ENCODE peak calls at places on chromosomes 12 and 14, in four cellular contexts. B, N, F and I are unnamed samples.
A peak's percentile ranks its signal among the peaks of the same experiment; 100 is the strongest.

GRCh38 chr12:57654042-57654441 is 21.0 kb upstream of the B4GALNT1 start:
- DNase-seq in N (no peak), B (no peak), F (no peak), I (no peak)

GRCh38 chr14:91310620-91311283 is 66.2 kb upstream of the GPR68 start:
- DNase-seq in F (no peak), N (no peak), B (no peak), I (no peak)

GRCh38 chr14:100629696-100630095 is 42.5 kb upstream of the BEGAIN start:
- DNase-seq in F (no peak), N (no peak), B (no peak), I (no peak)

GRCh38 chr12:26317942-26318565 is 122.7 kb downstream of the SSPN start:
- DNase-seq in F (no peak), B (no peak), N (no peak), I (no peak)

GRCh38 chr14:28780843-28781503 is 14.4 kb downstream of the FOXG1 start:
- DNase-seq in B (no peak), F (no peak), N (no peak), I (peak; percentile 71)

GRCh38 chr14:23577004-23577681 is 1.4 kb downstream of the JPH4 start:
- DNase-seq in F (no peak), N (no peak), B (no peak), I (peak; percentile 71)

GRCh38 chr12:14635776-14636175 is 60.6 kb downstream of the GUCY2C start:
- DNase-seq in N (no peak), B (no peak), F (no peak), I (no peak)

GRCh38 chr14:75277000-75277795 is 1.4 kb upstream of the FOS start:
- DNase-seq in N (peak; percentile 86), B (peak; percentile 66), F (no peak), I (peak; percentile 86)

GRCh38 chr14:88904864-88905263 is 80.4 kb downstream of the TTC8 start:
- DNase-seq in N (no peak), B (no peak), F (no peak), I (no peak)

GRCh38 chr14:59321184-59321952 is 132.9 kb downstream of the DAAM1 start:
- DNase-seq in B (no peak), F (no peak), N (no peak), I (no peak)

GRCh38 chr14:49621114-49621881 is 699 bp downstream of the MGAT2 start:
- DNase-seq in B (no peak), F (no peak), N (no peak), I (peak; percentile 76)
- TF ChIP-seq CTCF in B (no peak), F (no peak), N (no peak), I (no peak)

GRCh38 chr14:69317392-69317755 is 57.4 kb downstream of the GALNT16 start:
- DNase-seq in F (no peak), N (no peak), B (no peak), I (no peak)

GRCh38 chr14:69316449-69317391 is 56.8 kb downstream of the GALNT16 start:
- DNase-seq in N (no peak), B (no peak), F (no peak), I (no peak)

GRCh38 chr14:69317780-69318179 is 57.8 kb downstream of the GALNT16 start:
- DNase-seq in N (no peak), B (no peak), F (no peak), I (no peak)

GRCh38 chr14:69318901-69319475 is 59.0 kb downstream of the GALNT16 start:
- DNase-seq in B (no peak), F (no peak), N (no peak), I (no peak)

GRCh38 chr14:69318241-69318640 is 58.3 kb downstream of the GALNT16 start:
- DNase-seq in F (no peak), B (no peak), N (no peak), I (no peak)
- TF ChIP-seq JUNB in F (no peak), B (no peak), N (no peak), I (no peak)

GRCh38 chr12:131672311-131672940 is 38.5 kb upstream of the SFSWAP start:
- DNase-seq in N (no peak), B (no peak), F (no peak), I (no peak)
- H3K27me3 ChIP-seq in N (peaks cover 23% of the 10 kb centered on the region), B (peaks cover 2% of the 10 kb centered on the region), F (no peaks in the 10 kb centered on the region), I (no peaks in the 10 kb centered on the region)

GRCh38 chr12:12817611-12818010 is 4.5 kb downstream of the DDX47 start:
- DNase-seq in F (no peak), N (no peak), B (no peak), I (no peak)

GRCh38 chr12:12818693-12819092 is 5.5 kb downstream of the DDX47 start:
- DNase-seq in B (no peak), F (no peak), N (no peak), I (no peak)

GRCh38 chr12:12819221-12819620 is 6.1 kb downstream of the DDX47 start:
- DNase-seq in N (no peak), F (no peak), B (no peak), I (no peak)

GRCh38 chr12:12821975-12822374 is 8.8 kb downstream of the DDX47 start:
- DNase-seq in N (no peak), B (no peak), F (no peak), I (no peak)

GRCh38 chr12:12819752-12820311 is 6.7 kb downstream of the DDX47 start:
- DNase-seq in F (no peak), N (no peak), B (no peak), I (no peak)
- TF ChIP-seq CTCF in F (no peak), N (no peak), B (no peak), I (no peak)

DNA sequence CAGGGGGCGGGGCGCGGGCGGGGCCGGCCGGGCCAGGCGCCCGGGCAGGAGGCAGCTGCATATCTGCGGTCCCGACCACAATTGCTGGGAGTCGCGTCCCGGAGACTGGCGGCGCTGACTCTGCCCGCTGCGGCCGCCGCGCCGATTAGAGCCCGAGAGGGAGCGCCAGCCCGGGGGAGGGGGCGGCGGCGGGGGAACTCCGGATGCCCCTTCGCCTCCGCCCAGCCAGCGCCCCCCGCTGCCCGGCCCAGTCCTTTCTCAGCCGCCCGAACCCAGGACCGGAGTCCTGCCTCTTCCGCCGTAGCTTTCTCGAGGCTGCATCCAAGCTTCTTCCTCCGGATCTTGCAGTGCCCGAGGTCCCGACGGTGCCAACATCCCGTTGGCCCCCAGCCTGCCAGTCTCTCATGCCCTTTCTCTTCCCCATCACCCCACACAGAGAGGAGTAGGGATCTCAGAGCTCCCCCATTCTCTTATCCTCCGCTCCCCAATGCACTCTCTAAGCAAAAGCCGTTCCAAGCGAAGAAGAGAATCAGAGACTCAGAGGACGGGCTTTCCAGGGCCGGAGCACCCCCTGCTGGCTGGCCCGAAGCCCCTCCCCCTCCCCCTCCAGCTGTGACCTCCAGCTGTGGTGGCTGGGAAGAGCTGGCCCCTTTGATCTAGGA is 8.8 kb upstream of the SP7 start:
- DNase-seq in N (peak; percentile 88), B (peak; percentile 54), F (no peak), I (peak; percentile 75)
- TF ChIP-seq JUNB in N (no peak), B (no peak), F (no peak), I (no peak)

GRCh38 chr14:51781352-51781751 is 79.1 kb upstream of the GNG2 start:
- DNase-seq in F (no peak), N (no peak), B (no peak), I (no peak)
- H3K27me3 ChIP-seq in F (no peaks in the 10 kb centered on the region), N (no peaks in the 10 kb centered on the region), B (no peaks in the 10 kb centered on the region), I (no peaks in the 10 kb centered on the region)

DNA sequence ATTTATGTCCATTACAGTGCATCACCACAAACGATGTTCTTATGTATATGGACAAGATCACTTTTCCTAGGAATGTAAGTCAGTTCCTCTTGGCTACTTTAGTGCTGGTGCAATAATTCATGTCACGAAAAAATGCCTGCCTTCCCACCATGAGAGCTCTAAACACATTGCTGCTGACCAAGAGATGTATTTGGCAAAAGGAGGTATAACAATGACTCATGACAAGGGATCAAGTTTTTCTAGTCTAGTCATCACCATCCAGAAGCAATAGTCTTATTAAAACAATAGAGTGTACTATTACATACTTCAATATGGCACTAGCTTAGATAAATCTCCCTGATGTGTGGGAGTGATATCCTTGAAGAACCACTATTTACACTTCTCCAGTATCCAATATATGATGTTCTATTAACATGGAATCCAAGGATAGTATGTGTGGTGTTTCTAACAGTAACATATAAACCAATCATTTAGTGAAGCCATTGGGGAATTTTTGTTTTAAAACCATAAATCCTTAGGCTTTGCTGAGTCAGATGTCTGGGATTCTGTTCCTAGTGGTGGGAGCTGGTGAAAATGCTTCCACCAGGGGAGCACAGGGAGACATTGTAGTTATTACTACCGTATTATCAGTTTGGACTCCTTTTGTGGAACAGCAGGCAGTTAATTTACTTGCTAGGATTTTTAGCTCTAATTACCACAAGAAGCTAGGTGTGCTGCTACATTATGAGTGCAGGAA is 1387.5 kb downstream of the LRFN5 start:
- DNase-seq in F (no peak), N (no peak), B (no peak), I (no peak)
- TF ChIP-seq CTCF in F (no peak), N (no peak), B (no peak), I (no peak)

GRCh38 chr12:113232232-113232615 is 11.0 kb downstream of the TPCN1 start:
- DNase-seq in N (no peak), F (no peak), B (no peak), I (no peak)
- TF ChIP-seq JUNB in N (no peak), F (no peak), B (no peak), I (no peak)

GRCh38 chr12:84889818-84890217 is 22.8 kb downstream of the SLC6A15 start:
- DNase-seq in F (no peak), N (no peak), B (no peak), I (no peak)
- H3K27me3 ChIP-seq in F (no peaks in the 10 kb centered on the region), N (no peaks in the 10 kb centered on the region), B (no peaks in the 10 kb centered on the region), I (no peaks in the 10 kb centered on the region)

DNA sequence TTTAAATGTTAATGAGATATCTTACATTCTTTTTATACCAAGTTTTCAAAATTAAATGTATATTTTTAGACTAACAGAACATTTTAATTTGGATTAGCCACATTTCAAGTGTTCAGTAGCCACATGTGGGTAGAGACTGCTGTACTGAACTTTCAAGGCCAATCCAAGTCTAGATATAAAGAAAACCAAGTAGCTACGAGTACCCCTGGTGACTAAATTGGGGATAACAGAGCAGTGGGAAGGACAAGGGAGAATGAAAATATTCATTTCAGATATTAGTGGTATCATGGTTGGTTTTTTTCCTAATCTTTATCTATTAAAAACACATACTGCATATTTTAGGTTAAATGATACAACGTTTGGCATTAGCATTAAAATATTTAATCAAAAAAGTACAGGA is 69.4 kb upstream of the RHOJ start:
- DNase-seq in F (no peak), B (no peak), N (peak; percentile 13), I (peak; percentile 48)
- TF ChIP-seq CTCF in F (no peak), B (peak; percentile 20), N (no peak), I (peak; percentile 79)